ENCODE peak calls at places on chromosomes 11 and 22, in six cellular contexts. Q, Y, H, P, A and J are unnamed samples.

GRCh38 chr11:105193260-105193659 is 53.7 kb upstream of the CARD18 start:
- DNase-seq in Q (no peak), H (no peak), Y (no peak), P (no peak), A (no peak), J (no peak)

GRCh38 chr22:24244144-24244787 is 616 bp downstream of the GGT5 start:
- DNase-seq in P (no peak), A (no peak), Y (no peak), H (peak), Q (no peak), J (peak)

GRCh38 chr11:120239713-120240640 is at the start of gene POU2F3:
- DNase-seq in A (no peak), H (peak), Q (no peak), P (no peak), Y (no peak), J (no peak)

GRCh38 chr11:120137187-120137610 is 714 bp downstream of the TRIM29 start:
- DNase-seq in Y (no peak), H (peak), Q (no peak), A (no peak), P (no peak), J (no peak)

GRCh38 chr11:87290304-87290922 is 252.7 kb downstream of the TMEM135 start:
- DNase-seq in Q (peak), Y (no peak), P (peak), A (no peak), H (no peak), J (peak)

GRCh38 chr11:12137938-12138731 is 27.7 kb downstream of the MICAL2 start:
- DNase-seq in Q (no peak), Y (no peak), A (no peak), P (no peak), H (peak), J (peak)

GRCh38 chr11:530960-531825 is 4.2 kb downstream of the HRAS start:
- DNase-seq in Y (no peak), P (no peak), H (peak), A (no peak), Q (no peak), J (no peak)

GRCh38 chr22:44291265-44292006 is 21.3 kb downstream of the SHISAL1 start:
- DNase-seq in Y (no peak), H (no peak), P (no peak), A (no peak), Q (no peak), J (no peak)

GRCh38 chr11:33835143-33835878 is 56.6 kb downstream of the LMO2 start:
- DNase-seq in P (no peak), Q (no peak), A (no peak), H (no peak), Y (no peak), J (peak)

GRCh38 chr22:43378011-43378704 is 33.7 kb upstream of the MPPED1 start:
- DNase-seq in A (no peak), Y (no peak), H (no peak), Q (no peak), P (no peak), J (no peak)

GRCh38 chr11:103552086-103552485 is 442.9 kb downstream of the DYNC2H1 start:
- DNase-seq in Y (no peak), H (no peak), P (no peak), A (no peak), Q (no peak), J (no peak)

GRCh38 chr11:43434893-43435292 is 76.2 kb downstream of the TTC17 start:
- DNase-seq in Y (no peak), P (no peak), A (no peak), H (no peak), Q (no peak), J (no peak)

GRCh38 chr11:123100378-123101085 is 38.6 kb upstream of the HSPA8 start:
- DNase-seq in P (no peak), H (no peak), Q (no peak), Y (no peak), A (no peak), J (peak)